ENCODE peak calls at places on chromosomes 12 and 14, in four cellular contexts. D is A549, M is GM12878, A is HepG2. H is an unnamed sample.

GRCh38 chr12:6639151-6639773 is 3.5 kb upstream of the LPAR5 start:
- DNase-seq in D (no peak), M (no peak), A (no peak), H (peak; percentile 85)

GRCh38 chr12:49049566-49050224 is 10.9 kb downstream of the KMT2D start:
- DNase-seq in D (peak; percentile 60), M (no peak), A (no peak), H (no peak)

GRCh38 chr12:111673503-111673902 is 12.3 kb downstream of the BRAP start:
- DNase-seq in D (no peak), M (no peak), A (peak; percentile 31), H (peak; percentile 54)

GRCh38 chr12:78392918-78393317 is 471.7 kb upstream of the SYT1 start:
- DNase-seq in D (no peak), M (no peak), A (no peak), H (no peak)

GRCh38 chr12:7351177-7351576 is 47.3 kb downstream of the ACSM4 start:
- DNase-seq in D (no peak), M (no peak), A (no peak), H (no peak)

GRCh38 chr12:94813314-94813713 is 163.0 kb upstream of the TMCC3 start:
- DNase-seq in D (no peak), M (no peak), A (no peak), H (no peak)

GRCh38 chr12:128007250-128007649 is 259.7 kb upstream of the TMEM132C start:
- DNase-seq in D (no peak), M (no peak), A (no peak), H (no peak)

GRCh38 chr12:95733156-95733825 is 57.3 kb downstream of the NTN4 start:
- DNase-seq in D (no peak), M (no peak), A (no peak), H (no peak)

GRCh38 chr12:79877246-79877645 is 57.7 kb downstream of the PPP1R12A start:
- DNase-seq in D (no peak), M (no peak), A (no peak), H (no peak)

GRCh38 chr14:69153848-69154208 is 909 bp upstream of the DCAF5 start:
- DNase-seq in D (no peak), M (no peak), A (peak; percentile 9), H (no peak)

GRCh38 chr12:6921996-6922935 is 5.5 kb upstream of the ATN1 start:
- DNase-seq in D (no peak), M (no peak), A (no peak), H (no peak)

GRCh38 chr14:93023039-93023438 is 92.7 kb downstream of the ITPK1 start:
- DNase-seq in D (no peak), M (no peak), A (peak; percentile 78), H (peak; percentile 51)

GRCh38 chr12:116601933-116602809 is 43.0 kb downstream of the MAP1LC3B2 start:
- DNase-seq in D (no peak), M (no peak), A (no peak), H (no peak)

GRCh38 chr12:130481392-130481879 is 143.7 kb downstream of the PIWIL1 start:
- DNase-seq in D (no peak), M (peak; percentile 47), A (no peak), H (no peak)

GRCh38 chr12:95784286-95784685 is 6.3 kb downstream of the NTN4 start:
- DNase-seq in D (no peak), M (no peak), A (no peak), H (no peak)

GRCh38 chr12:81403348-81403747 is 325.5 kb downstream of the ACSS3 start:
- DNase-seq in D (no peak), M (no peak), A (no peak), H (no peak)

GRCh38 chr14:37994846-37995372 is 212.8 kb upstream of the SSTR1 start:
- DNase-seq in D (no peak), M (no peak), A (no peak), H (no peak)

GRCh38 chr12:6333566-6333965 is 8.3 kb downstream of the TNFRSF1A start:
- DNase-seq in D (no peak), M (no peak), A (no peak), H (no peak)

GRCh38 chr14:104238424-104239184 is 100.2 kb downstream of the KIF26A start:
- DNase-seq in D (no peak), M (no peak), A (no peak), H (no peak)

GRCh38 chr14:37143500-37143874 is 28.9 kb downstream of the SLC25A21 start:
- DNase-seq in D (no peak), M (no peak), A (no peak), H (no peak)

GRCh38 chr14:52949711-52950409 is 990 bp downstream of the FERMT2 start:
- DNase-seq in D (peak; percentile 51), M (no peak), A (peak; percentile 44), H (no peak)

GRCh38 chr14:77458249-77458950 is 507 bp downstream of the AHSA1 start:
- DNase-seq in D (peak; percentile 24), M (no peak), A (peak; percentile 40), H (peak; percentile 78)

GRCh38 chr12:65084579-65084978 is 36.5 kb downstream of the WIF1 start:
- DNase-seq in D (no peak), M (no peak), A (no peak), H (no peak)

GRCh38 chr12:50059440-50060119 is 2.2 kb downstream of the ASIC1 start:
- DNase-seq in D (no peak), M (no peak), A (no peak), H (no peak)

DNA sequence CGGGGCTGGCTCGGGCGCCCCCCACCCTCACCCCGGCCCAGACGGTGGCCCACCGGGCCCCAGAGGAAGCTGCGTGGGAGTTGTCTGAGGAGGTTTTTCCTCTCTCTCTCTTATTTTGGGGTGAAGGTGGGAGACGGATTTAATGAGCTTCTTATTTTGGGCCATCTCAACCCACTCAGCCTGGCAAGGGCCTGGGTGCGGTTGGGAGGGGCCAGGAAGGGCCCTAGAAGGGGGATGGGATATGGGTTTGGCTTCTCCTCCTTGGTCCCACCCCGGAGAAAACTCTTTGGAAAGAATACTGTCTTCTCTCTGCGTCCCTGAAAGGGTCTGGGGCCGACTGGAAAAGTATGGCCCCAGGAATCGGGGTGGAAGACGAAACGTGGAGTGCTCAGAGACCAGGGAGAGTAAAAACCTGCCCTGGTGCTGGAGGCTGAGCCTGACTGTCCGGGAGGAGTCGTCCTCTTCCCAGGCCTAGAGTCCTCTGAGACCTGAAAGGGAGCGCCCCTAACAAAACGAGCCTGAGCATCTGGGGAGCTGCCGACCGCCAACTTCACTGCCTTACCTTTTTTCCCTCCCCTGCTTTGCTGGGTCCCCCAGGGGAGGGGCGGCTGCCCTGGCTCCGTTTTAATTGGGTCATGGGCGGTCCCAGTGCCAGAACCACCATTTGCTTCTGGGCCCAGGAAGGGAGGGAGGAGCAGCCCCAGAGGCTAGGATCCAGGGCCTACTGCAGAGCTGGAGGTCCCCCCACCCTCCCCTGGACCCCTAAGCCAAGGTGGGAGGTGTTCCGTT is 1.6 kb downstream of the MMP14 start:
- DNase-seq in D (no peak), M (no peak), A (no peak), H (no peak)
- TF ChIP-seq BHLHE40 in D (no peak), M (no peak), A (no peak), H (no peak)

GRCh38 chr14:20683896-20684661 is at the start of gene RNASE4:
- DNase-seq in D (peak; percentile 71), M (peak; percentile 82), A (peak; percentile 85), H (peak; percentile 72)

GRCh38 chr14:20684662-20685456 is 499 bp downstream of the RNASE4 start:
- DNase-seq in D (peak; percentile 34), M (no peak), A (peak; percentile 46), H (no peak)

GRCh38 chr14:20687362-20688166 is 1.0 kb upstream of the ANG start:
- DNase-seq in D (no peak), M (no peak), A (peak; percentile 91), H (no peak)

GRCh38 chr14:20688167-20688839 is at the start of gene ANG:
- DNase-seq in D (no peak), M (no peak), A (peak; percentile 58), H (no peak)

GRCh38 chr14:20686386-20687143 is 2.0 kb upstream of the ANG start:
- DNase-seq in D (no peak), M (no peak), A (peak; percentile 98), H (no peak)
- TF ChIP-seq REST in D (no peak), M (no peak), A (no peak), H (no peak)

GRCh38 chr12:113381237-113381636 is 22.4 kb downstream of the SDS start:
- DNase-seq in D (no peak), M (no peak), A (no peak), H (no peak)
- TF ChIP-seq BHLHE40 in D (no peak), M (no peak), A (no peak), H (no peak)

DNA sequence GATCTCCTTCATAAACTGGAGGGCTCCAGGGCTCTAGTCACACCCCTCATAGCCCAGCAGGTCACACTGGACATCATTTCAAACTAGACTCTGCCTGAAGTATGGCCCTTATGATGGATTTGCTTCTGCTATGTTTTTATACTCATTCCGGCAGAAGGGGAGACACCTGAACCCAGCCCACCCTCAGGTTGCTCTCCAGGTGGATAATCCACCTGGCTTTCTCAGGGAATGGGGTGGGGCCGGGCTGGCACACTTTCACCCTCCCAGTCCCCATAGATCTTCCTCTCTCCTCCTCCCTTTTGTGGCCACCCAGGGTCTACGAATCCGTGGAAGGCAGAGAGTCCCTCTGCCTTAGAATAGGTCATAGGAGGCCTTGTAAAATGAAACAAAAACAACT is 9.8 kb upstream of the KRT73 start:
- DNase-seq in D (no peak), M (no peak), A (no peak), H (no peak)
- TF ChIP-seq REST in D (no peak), M (no peak), A (no peak), H (no peak)

GRCh38 chr12:92369643-92370042 is 224.0 kb upstream of the BTG1 start:
- DNase-seq in D (no peak), M (no peak), A (no peak), H (no peak)
- TF ChIP-seq BHLHE40 in D (no peak), M (no peak), A (no peak), H (no peak)

GRCh38 chr12:106357549-106358409 is at the start of gene POLR3B:
- DNase-seq in D (peak; percentile 92), M (peak; percentile 74), A (peak; percentile 84), H (peak; percentile 98)
- TF ChIP-seq REST in D (no peak), M (no peak), A (no peak), H (peak; percentile 84)